ENCODE peak calls at places on chromosomes 6 and 20, in five cellular contexts. One of them, this sample, is unnamed.

GRCh38 chr6:5453531-5453930 is 192.2 kb downstream of the FARS2 start:
- DNase-seq in kidney epithelial cell: no peak
- DNase-seq in stimulated activated CD4-positive, alpha-beta T cell treated with anti-CD3 and anti-CD28 coated beads, Interleukin-2, amount 100 ng/mL, for 48 hours: no peak
- DNase-seq in NCI-H2171: peak
- DNase-seq in T1000: no peak
- DNase-seq in this sample: peak

GRCh38 chr20:59184880-59185447 is 21.3 kb downstream of the ZNF831 start:
- DNase-seq in kidney epithelial cell: no peak
- DNase-seq in stimulated activated CD4-positive, alpha-beta T cell treated with anti-CD3 and anti-CD28 coated beads, Interleukin-2, amount 100 ng/mL, for 48 hours: no peak
- DNase-seq in T1000: no peak
- DNase-seq in NCI-H2171: peak
- DNase-seq in this sample: no peak

GRCh38 chr6:27503436-27504030 is 30.6 kb upstream of the ZNF184 start:
- DNase-seq in T1000: peak
- DNase-seq in stimulated activated CD4-positive, alpha-beta T cell treated with anti-CD3 and anti-CD28 coated beads, Interleukin-2, amount 100 ng/mL, for 48 hours: peak
- DNase-seq in NCI-H2171: no peak
- DNase-seq in kidney epithelial cell: no peak
- DNase-seq in this sample: no peak

GRCh38 chr6:36314221-36315014 is 22.3 kb downstream of the BNIP5 start:
- DNase-seq in stimulated activated CD4-positive, alpha-beta T cell treated with anti-CD3 and anti-CD28 coated beads, Interleukin-2, amount 100 ng/mL, for 48 hours: no peak
- DNase-seq in NCI-H2171: no peak
- DNase-seq in T1000: no peak
- DNase-seq in kidney epithelial cell: peak
- DNase-seq in this sample: peak

GRCh38 chr6:47264775-47265184 is 44.9 kb downstream of the TNFRSF21 start:
- DNase-seq in kidney epithelial cell: no peak
- DNase-seq in NCI-H2171: no peak
- DNase-seq in stimulated activated CD4-positive, alpha-beta T cell treated with anti-CD3 and anti-CD28 coated beads, Interleukin-2, amount 100 ng/mL, for 48 hours: no peak
- DNase-seq in T1000: no peak
- DNase-seq in this sample: no peak

GRCh38 chr6:42338573-42339218 is 113.0 kb downstream of the TRERF1 start:
- DNase-seq in T1000: peak
- DNase-seq in kidney epithelial cell: peak
- DNase-seq in stimulated activated CD4-positive, alpha-beta T cell treated with anti-CD3 and anti-CD28 coated beads, Interleukin-2, amount 100 ng/mL, for 48 hours: peak
- DNase-seq in NCI-H2171: no peak
- DNase-seq in this sample: peak

GRCh38 chr6:35359744-35360348 is 17.5 kb downstream of the PPARD start:
- DNase-seq in NCI-H2171: no peak
- DNase-seq in kidney epithelial cell: peak
- DNase-seq in stimulated activated CD4-positive, alpha-beta T cell treated with anti-CD3 and anti-CD28 coated beads, Interleukin-2, amount 100 ng/mL, for 48 hours: no peak
- DNase-seq in T1000: no peak
- DNase-seq in this sample: no peak

GRCh38 chr6:128410584-128410983 is 109.8 kb downstream of the PTPRK start:
- DNase-seq in stimulated activated CD4-positive, alpha-beta T cell treated with anti-CD3 and anti-CD28 coated beads, Interleukin-2, amount 100 ng/mL, for 48 hours: no peak
- DNase-seq in kidney epithelial cell: no peak
- DNase-seq in T1000: peak
- DNase-seq in NCI-H2171: no peak
- DNase-seq in this sample: no peak

GRCh38 chr20:7926767-7927166 is 13.5 kb downstream of the HAO1 start:
- DNase-seq in kidney epithelial cell: no peak
- DNase-seq in stimulated activated CD4-positive, alpha-beta T cell treated with anti-CD3 and anti-CD28 coated beads, Interleukin-2, amount 100 ng/mL, for 48 hours: no peak
- DNase-seq in T1000: peak
- DNase-seq in NCI-H2171: no peak
- DNase-seq in this sample: peak

GRCh38 chr20:658202-658601 is 5.2 kb upstream of the SRXN1 start:
- DNase-seq in T1000: no peak
- DNase-seq in stimulated activated CD4-positive, alpha-beta T cell treated with anti-CD3 and anti-CD28 coated beads, Interleukin-2, amount 100 ng/mL, for 48 hours: no peak
- DNase-seq in NCI-H2171: no peak
- DNase-seq in kidney epithelial cell: no peak
- DNase-seq in this sample: no peak

GRCh38 chr6:107488875-107489635 is 862 bp upstream of the SOBP start:
- DNase-seq in kidney epithelial cell: no peak
- DNase-seq in stimulated activated CD4-positive, alpha-beta T cell treated with anti-CD3 and anti-CD28 coated beads, Interleukin-2, amount 100 ng/mL, for 48 hours: peak
- DNase-seq in T1000: no peak
- DNase-seq in NCI-H2171: no peak
- DNase-seq in this sample: no peak

GRCh38 chr6:42279144-42279781 is 61.6 kb upstream of the MRPS10 start:
- DNase-seq in kidney epithelial cell: no peak
- DNase-seq in stimulated activated CD4-positive, alpha-beta T cell treated with anti-CD3 and anti-CD28 coated beads, Interleukin-2, amount 100 ng/mL, for 48 hours: no peak
- DNase-seq in T1000: peak
- DNase-seq in NCI-H2171: no peak
- DNase-seq in this sample: no peak

GRCh38 chr6:157034433-157035230 is 257.5 kb downstream of the ARID1B start:
- DNase-seq in NCI-H2171: peak
- DNase-seq in T1000: no peak
- DNase-seq in stimulated activated CD4-positive, alpha-beta T cell treated with anti-CD3 and anti-CD28 coated beads, Interleukin-2, amount 100 ng/mL, for 48 hours: no peak
- DNase-seq in kidney epithelial cell: no peak
- DNase-seq in this sample: no peak

GRCh38 chr20:57179265-57179664 is 87.2 kb downstream of the BMP7 start:
- DNase-seq in NCI-H2171: no peak
- DNase-seq in stimulated activated CD4-positive, alpha-beta T cell treated with anti-CD3 and anti-CD28 coated beads, Interleukin-2, amount 100 ng/mL, for 48 hours: no peak
- DNase-seq in T1000: no peak
- DNase-seq in kidney epithelial cell: no peak
- DNase-seq in this sample: no peak

GRCh38 chr6:151240861-151241642 is 1.3 kb downstream of the AKAP12 start:
- DNase-seq in kidney epithelial cell: no peak
- DNase-seq in T1000: no peak
- DNase-seq in NCI-H2171: peak
- DNase-seq in stimulated activated CD4-positive, alpha-beta T cell treated with anti-CD3 and anti-CD28 coated beads, Interleukin-2, amount 100 ng/mL, for 48 hours: no peak
- DNase-seq in this sample: peak

GRCh38 chr6:166640342-166641043 is 13.4 kb upstream of the RPS6KA2 start:
- DNase-seq in T1000: no peak
- DNase-seq in kidney epithelial cell: no peak
- DNase-seq in NCI-H2171: no peak
- DNase-seq in stimulated activated CD4-positive, alpha-beta T cell treated with anti-CD3 and anti-CD28 coated beads, Interleukin-2, amount 100 ng/mL, for 48 hours: no peak
- DNase-seq in this sample: no peak

GRCh38 chr6:30685977-30686907 is at the start of gene PPP1R18:
- DNase-seq in stimulated activated CD4-positive, alpha-beta T cell treated with anti-CD3 and anti-CD28 coated beads, Interleukin-2, amount 100 ng/mL, for 48 hours: peak
- DNase-seq in NCI-H2171: no peak
- DNase-seq in T1000: peak
- DNase-seq in kidney epithelial cell: no peak
- DNase-seq in this sample: no peak

GRCh38 chr6:42947950-42948349 is 12.6 kb upstream of the GNMT start:
- DNase-seq in kidney epithelial cell: no peak
- DNase-seq in T1000: no peak
- DNase-seq in NCI-H2171: no peak
- DNase-seq in stimulated activated CD4-positive, alpha-beta T cell treated with anti-CD3 and anti-CD28 coated beads, Interleukin-2, amount 100 ng/mL, for 48 hours: no peak
- DNase-seq in this sample: no peak

GRCh38 chr6:1436334-1437306 is 47.2 kb downstream of the FOXF2 start:
- DNase-seq in kidney epithelial cell: no peak
- DNase-seq in NCI-H2171: peak
- DNase-seq in T1000: peak
- DNase-seq in stimulated activated CD4-positive, alpha-beta T cell treated with anti-CD3 and anti-CD28 coated beads, Interleukin-2, amount 100 ng/mL, for 48 hours: peak
- DNase-seq in this sample: peak

GRCh38 chr6:84652356-84653026 is 111.9 kb downstream of the TBX18 start:
- DNase-seq in kidney epithelial cell: peak
- DNase-seq in stimulated activated CD4-positive, alpha-beta T cell treated with anti-CD3 and anti-CD28 coated beads, Interleukin-2, amount 100 ng/mL, for 48 hours: no peak
- DNase-seq in T1000: peak
- DNase-seq in NCI-H2171: no peak
- DNase-seq in this sample: peak

GRCh38 chr20:13101276-13101675 is 92.5 kb downstream of the SPTLC3 start:
- DNase-seq in NCI-H2171: no peak
- DNase-seq in kidney epithelial cell: no peak
- DNase-seq in stimulated activated CD4-positive, alpha-beta T cell treated with anti-CD3 and anti-CD28 coated beads, Interleukin-2, amount 100 ng/mL, for 48 hours: no peak
- DNase-seq in T1000: no peak
- DNase-seq in this sample: no peak

GRCh38 chr6:151154418-151154817 is 85.3 kb upstream of the AKAP12 start:
- DNase-seq in kidney epithelial cell: no peak
- DNase-seq in T1000: no peak
- DNase-seq in NCI-H2171: no peak
- DNase-seq in stimulated activated CD4-positive, alpha-beta T cell treated with anti-CD3 and anti-CD28 coated beads, Interleukin-2, amount 100 ng/mL, for 48 hours: no peak
- DNase-seq in this sample: no peak

GRCh38 chr6:159440907-159441703 is 251.9 kb downstream of the SOD2 start:
- DNase-seq in stimulated activated CD4-positive, alpha-beta T cell treated with anti-CD3 and anti-CD28 coated beads, Interleukin-2, amount 100 ng/mL, for 48 hours: no peak
- DNase-seq in kidney epithelial cell: no peak
- DNase-seq in NCI-H2171: no peak
- DNase-seq in T1000: no peak
- DNase-seq in this sample: no peak

GRCh38 chr6:79515436-79515835 is 21.8 kb downstream of the LCA5 start:
- DNase-seq in T1000: no peak
- DNase-seq in NCI-H2171: no peak
- DNase-seq in kidney epithelial cell: no peak
- DNase-seq in stimulated activated CD4-positive, alpha-beta T cell treated with anti-CD3 and anti-CD28 coated beads, Interleukin-2, amount 100 ng/mL, for 48 hours: no peak
- DNase-seq in this sample: no peak

GRCh38 chr6:33428219-33428890 is 8.5 kb downstream of the SYNGAP1 start:
- DNase-seq in NCI-H2171: no peak
- DNase-seq in stimulated activated CD4-positive, alpha-beta T cell treated with anti-CD3 and anti-CD28 coated beads, Interleukin-2, amount 100 ng/mL, for 48 hours: no peak
- DNase-seq in kidney epithelial cell: no peak
- DNase-seq in T1000: no peak
- DNase-seq in this sample: no peak

GRCh38 chr20:35821807-35822242 is 50.0 kb downstream of the PHF20 start:
- DNase-seq in NCI-H2171: no peak
- DNase-seq in kidney epithelial cell: no peak
- DNase-seq in stimulated activated CD4-positive, alpha-beta T cell treated with anti-CD3 and anti-CD28 coated beads, Interleukin-2, amount 100 ng/mL, for 48 hours: no peak
- DNase-seq in T1000: peak
- DNase-seq in this sample: no peak

GRCh38 chr6:42177514-42178364 is 4.6 kb downstream of the GUCA1A start:
- DNase-seq in T1000: no peak
- DNase-seq in stimulated activated CD4-positive, alpha-beta T cell treated with anti-CD3 and anti-CD28 coated beads, Interleukin-2, amount 100 ng/mL, for 48 hours: peak
- DNase-seq in NCI-H2171: no peak
- DNase-seq in kidney epithelial cell: no peak
- DNase-seq in this sample: no peak

GRCh38 chr6:132937466-132937906 is 123.1 kb downstream of the RPS12 start:
- DNase-seq in kidney epithelial cell: peak
- DNase-seq in NCI-H2171: peak
- DNase-seq in T1000: no peak
- DNase-seq in stimulated activated CD4-positive, alpha-beta T cell treated with anti-CD3 and anti-CD28 coated beads, Interleukin-2, amount 100 ng/mL, for 48 hours: peak
- DNase-seq in this sample: no peak

GRCh38 chr20:13418263-13419229 is 197.5 kb downstream of the ISM1 start:
- DNase-seq in NCI-H2171: no peak
- DNase-seq in stimulated activated CD4-positive, alpha-beta T cell treated with anti-CD3 and anti-CD28 coated beads, Interleukin-2, amount 100 ng/mL, for 48 hours: no peak
- DNase-seq in T1000: no peak
- DNase-seq in kidney epithelial cell: no peak
- DNase-seq in this sample: no peak

GRCh38 chr6:157773248-157773773 is 49.7 kb upstream of the SNX9 start:
- DNase-seq in T1000: no peak
- DNase-seq in stimulated activated CD4-positive, alpha-beta T cell treated with anti-CD3 and anti-CD28 coated beads, Interleukin-2, amount 100 ng/mL, for 48 hours: no peak
- DNase-seq in NCI-H2171: no peak
- DNase-seq in kidney epithelial cell: no peak
- DNase-seq in this sample: no peak

GRCh38 chr20:53034899-53035298 is 62.7 kb downstream of the TSHZ2 start:
- DNase-seq in kidney epithelial cell: no peak
- DNase-seq in stimulated activated CD4-positive, alpha-beta T cell treated with anti-CD3 and anti-CD28 coated beads, Interleukin-2, amount 100 ng/mL, for 48 hours: no peak
- DNase-seq in T1000: no peak
- DNase-seq in NCI-H2171: no peak
- DNase-seq in this sample: no peak

GRCh38 chr6:18601515-18602035 is 214.4 kb downstream of the RNF144B start:
- DNase-seq in stimulated activated CD4-positive, alpha-beta T cell treated with anti-CD3 and anti-CD28 coated beads, Interleukin-2, amount 100 ng/mL, for 48 hours: no peak
- DNase-seq in NCI-H2171: peak
- DNase-seq in kidney epithelial cell: no peak
- DNase-seq in T1000: no peak
- DNase-seq in this sample: no peak

GRCh38 chr6:148761532-148761951 is 14.7 kb downstream of the UST start:
- DNase-seq in T1000: no peak
- DNase-seq in stimulated activated CD4-positive, alpha-beta T cell treated with anti-CD3 and anti-CD28 coated beads, Interleukin-2, amount 100 ng/mL, for 48 hours: no peak
- DNase-seq in kidney epithelial cell: no peak
- DNase-seq in NCI-H2171: no peak
- DNase-seq in this sample: no peak

GRCh38 chr6:10391799-10392198 is 23.1 kb downstream of the TFAP2A start:
- DNase-seq in stimulated activated CD4-positive, alpha-beta T cell treated with anti-CD3 and anti-CD28 coated beads, Interleukin-2, amount 100 ng/mL, for 48 hours: no peak
- DNase-seq in T1000: no peak
- DNase-seq in kidney epithelial cell: no peak
- DNase-seq in NCI-H2171: no peak
- DNase-seq in this sample: no peak

GRCh38 chr20:40008177-40008576 is 680.9 kb downstream of the MAFB start:
- DNase-seq in kidney epithelial cell: no peak
- DNase-seq in stimulated activated CD4-positive, alpha-beta T cell treated with anti-CD3 and anti-CD28 coated beads, Interleukin-2, amount 100 ng/mL, for 48 hours: no peak
- DNase-seq in T1000: no peak
- DNase-seq in NCI-H2171: no peak
- DNase-seq in this sample: no peak

GRCh38 chr6:71745525-71745924 is 140.8 kb upstream of the RIMS1 start:
- DNase-seq in stimulated activated CD4-positive, alpha-beta T cell treated with anti-CD3 and anti-CD28 coated beads, Interleukin-2, amount 100 ng/mL, for 48 hours: no peak
- DNase-seq in NCI-H2171: no peak
- DNase-seq in kidney epithelial cell: no peak
- DNase-seq in T1000: no peak
- DNase-seq in this sample: no peak